ENCODE peak calls at places on chromosomes 12 and 14, in five cellular contexts. Q is EH; N is CD8-positive, alpha-beta memory T cell; Y is foreskin melanocyte; H is CD4-positive, alpha-beta T cell. J is an unnamed sample.

GRCh38 chr12:2691340-2692111 is 103.2 kb upstream of the FKBP4 start:
- DNase-seq in Q (no peak), N (peak), Y (no peak), H (peak), J (no peak)

GRCh38 chr12:42332301-42332894 is 6.4 kb downstream of the PPHLN1 start:
- DNase-seq in Y (peak), N (peak), Q (peak), H (no peak), J (peak)

GRCh38 chr14:99759546-99759925 is 33.7 kb upstream of the EML1 start:
- DNase-seq in Q (no peak), N (no peak), H (no peak), Y (no peak), J (no peak)

GRCh38 chr14:73058923-73059311 is 583 bp downstream of the RBM25 start:
- DNase-seq in H (peak), Y (peak), Q (peak), N (no peak), J (no peak)

GRCh38 chr12:18718462-18718861 is 19.4 kb downstream of the PLCZ1 start:
- DNase-seq in N (no peak), H (no peak), Q (no peak), Y (no peak), J (no peak)

GRCh38 chr14:104116544-104117340 is 21.6 kb upstream of the KIF26A start:
- DNase-seq in Y (no peak), Q (no peak), H (no peak), N (no peak), J (peak)

GRCh38 chr12:32737715-32738114 is 18.0 kb downstream of the YARS2 start:
- DNase-seq in H (no peak), Y (no peak), N (no peak), Q (no peak), J (no peak)

GRCh38 chr14:32565256-32565655 is 236.2 kb downstream of the AKAP6 start:
- DNase-seq in H (no peak), Y (no peak), Q (peak), N (no peak), J (no peak)

GRCh38 chr14:55399912-55400311 is 11.7 kb downstream of the ATG14 start:
- DNase-seq in N (no peak), Q (no peak), Y (no peak), H (no peak), J (no peak)